ENCODE peak calls at places on chromosomes 1 and 21, in six cellular contexts. S is H1, I is IMR-90, X is A549, R is heart left ventricle, N is GM12891. J is an unnamed sample.

GRCh38 chr1:170321113-170321512 is 175.4 kb downstream of the NTMT2 start:
- DNase-seq in S (no peak), I (peak), X (no peak), R (no peak), N (no peak), J (no peak)

GRCh38 chr1:71695820-71696219 is 586.5 kb downstream of the NEGR1 start:
- DNase-seq in S (no peak), I (peak), X (no peak), R (no peak), N (no peak), J (no peak)

GRCh38 chr1:156961709-156962108 is 41.3 kb downstream of the LRRC71 start:
- DNase-seq in S (no peak), I (no peak), X (peak), R (no peak), N (no peak), J (peak)

GRCh38 chr1:80217377-80217986 is 1211.0 kb upstream of the ADGRL4 start:
- DNase-seq in S (no peak), I (peak), X (peak), R (no peak), N (no peak), J (no peak)

GRCh38 chr1:25780318-25781129 is 19.5 kb upstream of the SELENON start:
- DNase-seq in S (peak), I (peak), X (no peak), R (no peak), N (no peak), J (no peak)

GRCh38 chr1:1788646-1789431 is 10.6 kb upstream of the NADK start:
- DNase-seq in S (no peak), I (peak), X (peak), R (no peak), N (no peak), J (peak)

GRCh38 chr1:63651110-63651776 is 58.0 kb downstream of the PGM1 start:
- DNase-seq in S (no peak), I (peak), X (no peak), R (no peak), N (no peak), J (no peak)

GRCh38 chr1:225437710-225438437 is 10.0 kb upstream of the LBR start:
- DNase-seq in S (no peak), I (peak), X (peak), R (no peak), N (no peak), J (peak)

GRCh38 chr1:158076461-158076860 is 83.0 kb downstream of the KIRREL1 start:
- DNase-seq in S (no peak), I (peak), X (no peak), R (no peak), N (no peak), J (no peak)

GRCh38 chr1:228647523-228648444 is 87.5 kb upstream of the RHOU start:
- DNase-seq in S (peak), I (no peak), X (peak), R (no peak), N (no peak), J (peak)

GRCh38 chr1:167482184-167482583 is 36.1 kb downstream of the CD247 start:
- DNase-seq in S (no peak), I (no peak), X (no peak), R (no peak), N (no peak), J (no peak)

GRCh38 chr1:219000606-219001005 is 173.1 kb upstream of the LYPLAL1 start:
- DNase-seq in S (no peak), I (peak), X (no peak), R (no peak), N (no peak), J (no peak)

GRCh38 chr1:43719063-43719462 is 11.7 kb downstream of the ST3GAL3 start:
- DNase-seq in S (no peak), I (peak), X (no peak), R (no peak), N (no peak), J (no peak)

GRCh38 chr1:203839081-203839480 is 22.3 kb upstream of the SNRPE start:
- DNase-seq in S (no peak), I (peak), X (peak), R (no peak), N (no peak), J (no peak)

GRCh38 chr1:235495030-235495429 is 9.2 kb downstream of the B3GALNT2 start:
- DNase-seq in S (no peak), I (no peak), X (no peak), R (no peak), N (no peak), J (no peak)

GRCh38 chr1:211874521-211875347 is 44.2 kb upstream of the LPGAT1 start:
- DNase-seq in S (no peak), I (no peak), X (no peak), R (peak), N (no peak), J (no peak)

GRCh38 chr1:185581961-185582725 is 152.0 kb upstream of the HMCN1 start:
- DNase-seq in S (no peak), I (peak), X (no peak), R (no peak), N (no peak), J (no peak)

GRCh38 chr21:42513151-42513984 is at the start of gene SLC37A1:
- DNase-seq in S (no peak), I (no peak), X (peak), R (no peak), N (peak), J (no peak)
- TF ChIP-seq POLR2A in S (peak), I (no peak), X (peak), R (no peak), N (no peak), J (no peak)

DNA sequence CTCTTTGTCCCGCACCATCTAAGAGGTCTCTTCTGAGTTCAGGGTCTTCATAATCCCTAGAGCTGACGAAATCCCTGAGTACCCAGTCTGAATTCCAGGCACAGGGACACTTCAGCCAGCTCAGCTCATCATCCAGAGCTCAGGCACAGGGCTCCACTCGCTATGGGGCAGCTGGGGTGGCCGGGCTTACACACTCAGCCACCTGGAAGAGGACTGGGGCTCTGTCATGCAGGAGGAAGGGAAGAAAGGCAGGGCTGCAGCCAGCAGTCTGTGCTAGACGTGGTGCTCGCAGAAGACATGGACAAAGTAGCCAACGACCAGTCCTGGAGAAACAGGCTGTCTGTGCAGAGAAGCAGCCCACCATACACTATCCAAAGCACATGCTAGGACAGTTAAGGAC is 88.5 kb downstream of the POFUT2 start:
- DNase-seq in S (no peak), I (no peak), X (no peak), R (no peak), N (no peak), J (no peak)
- TF ChIP-seq POLR2A in S (no peak), I (no peak), X (no peak), R (no peak), N (no peak), J (no peak)

GRCh38 chr1:66931548-66932124 is 6.8 kb downstream of the MIER1 start:
- DNase-seq in S (no peak), I (no peak), X (no peak), R (no peak), N (no peak), J (peak)

GRCh38 chr1:66929289-66929688 is 4.5 kb downstream of the MIER1 start:
- DNase-seq in S (no peak), I (no peak), X (no peak), R (no peak), N (no peak), J (peak)

GRCh38 chr1:66929691-66929998 is 4.9 kb downstream of the MIER1 start:
- DNase-seq in S (no peak), I (no peak), X (no peak), R (no peak), N (no peak), J (no peak)

GRCh38 chr1:66930823-66931174 is 6.0 kb downstream of the MIER1 start:
- DNase-seq in S (no peak), I (no peak), X (no peak), R (no peak), N (no peak), J (no peak)

GRCh38 chr1:66929999-66930822 is 5.4 kb downstream of the MIER1 start:
- DNase-seq in S (peak), I (peak), X (peak), R (peak), N (peak), J (peak)
- TF ChIP-seq POLR2A in S (peak), I (peak), X (peak), R (no peak), N (peak), J (peak)

GRCh38 chr1:223885614-223886013 is 39.9 kb upstream of the TP53BP2 start:
- DNase-seq in S (no peak), I (no peak), X (no peak), R (no peak), N (no peak), J (no peak)

GRCh38 chr1:223886516-223886921 is 40.8 kb upstream of the TP53BP2 start:
- DNase-seq in S (no peak), I (no peak), X (no peak), R (no peak), N (no peak), J (no peak)

DNA sequence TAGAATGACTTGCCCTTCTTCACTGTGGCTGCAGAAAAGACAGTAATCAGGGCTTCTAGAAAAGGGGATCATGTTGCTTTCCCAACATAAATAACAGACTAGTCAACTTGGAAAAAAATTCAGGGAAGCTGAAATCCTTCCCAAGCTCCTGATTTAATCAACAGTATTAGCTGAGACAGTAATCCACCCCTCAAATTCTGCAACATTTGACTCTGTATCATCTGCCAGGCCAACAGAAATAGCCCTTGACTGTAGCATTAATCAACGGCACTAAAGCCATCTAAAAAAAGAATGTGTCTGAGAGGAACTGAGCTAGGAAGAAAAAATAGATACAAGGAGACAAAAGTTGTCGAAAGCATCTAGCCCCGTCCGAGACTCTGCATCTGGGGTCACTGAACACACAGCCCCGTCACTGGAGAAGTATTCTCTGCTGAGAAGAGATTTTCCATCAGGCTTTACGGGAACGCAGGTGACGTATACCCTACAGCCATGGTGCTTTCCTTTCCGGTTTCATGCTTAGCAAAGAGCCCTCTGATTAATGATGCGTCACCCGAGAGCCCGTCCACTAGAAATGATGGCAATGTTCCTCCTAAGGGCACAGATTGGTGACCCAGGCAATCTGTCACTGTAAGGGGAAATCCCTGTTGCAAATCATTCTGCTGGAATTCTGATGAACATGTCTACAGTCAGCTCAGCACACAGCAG is 42.1 kb upstream of the TP53BP2 start:
- DNase-seq in S (no peak), I (peak), X (peak), R (peak), N (no peak), J (no peak)
- TF ChIP-seq POLR2A in S (no peak), I (peak), X (no peak), R (no peak), N (no peak), J (no peak)

DNA sequence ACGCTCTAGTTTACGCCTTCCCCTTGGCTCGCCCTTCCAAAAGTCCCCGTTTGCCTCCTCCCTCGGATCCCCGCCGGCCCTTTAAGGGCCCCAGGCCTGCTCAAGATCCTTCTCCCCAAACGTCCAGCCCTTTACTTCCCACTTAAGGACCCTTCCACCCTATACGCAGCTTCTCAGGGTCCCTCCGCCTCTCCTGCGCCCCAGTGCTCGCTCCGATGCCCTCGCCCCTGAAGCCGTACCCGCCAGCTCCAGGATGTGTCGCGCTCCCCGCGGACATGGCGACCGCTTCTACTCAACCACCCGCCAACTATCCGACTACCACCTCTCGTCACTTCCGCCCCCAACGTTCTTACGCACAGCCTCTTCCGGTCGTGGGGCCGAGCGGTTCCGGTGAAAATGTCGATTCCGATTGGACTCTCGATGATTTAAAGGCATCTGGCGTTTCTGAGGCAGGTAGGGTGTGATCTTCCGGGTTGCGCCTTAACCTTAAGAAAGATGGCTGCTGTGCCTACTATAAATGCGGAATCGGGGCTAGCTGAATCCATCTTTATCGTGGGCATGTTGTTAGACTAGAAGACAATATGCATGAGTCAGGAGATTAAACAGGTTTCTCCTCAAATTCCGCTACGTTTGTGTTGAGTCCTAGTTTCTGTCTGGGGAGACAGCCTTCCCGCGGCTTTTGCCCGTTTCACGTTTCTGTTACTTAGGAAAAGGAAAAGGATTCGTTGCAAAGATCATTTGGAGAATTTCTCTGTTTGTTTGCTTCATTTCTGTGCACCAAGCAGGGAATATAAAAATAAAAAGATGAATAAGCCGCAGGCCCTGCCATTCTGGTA is at the start of gene KHDC4:
- DNase-seq in S (peak), I (peak), X (peak), R (peak), N (peak), J (peak)
- TF ChIP-seq POLR2A in S (peak), I (peak), X (peak), R (no peak), N (peak), J (peak)

DNA sequence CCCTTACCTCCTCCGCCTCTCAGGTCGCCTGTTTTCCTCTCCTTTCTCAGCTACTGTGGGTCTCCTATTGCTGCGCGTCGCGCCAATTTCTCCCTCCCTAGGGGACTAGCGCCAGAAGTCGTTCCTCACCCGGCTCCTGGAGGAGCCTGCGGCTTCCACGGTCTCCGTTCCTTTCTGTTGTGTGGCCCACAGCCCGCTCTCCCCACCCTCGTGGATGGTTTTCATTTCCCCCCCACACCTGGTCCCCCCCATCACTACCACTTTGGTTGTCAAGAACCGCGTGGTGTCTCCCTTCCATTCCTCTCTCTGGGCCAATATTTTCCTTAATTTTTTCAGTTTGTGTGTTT is 525 bp downstream of the CNST start:
- DNase-seq in S (no peak), I (peak), X (no peak), R (no peak), N (no peak), J (peak)
- TF ChIP-seq POLR2A in S (no peak), I (peak), X (no peak), R (no peak), N (no peak), J (no peak)

DNA sequence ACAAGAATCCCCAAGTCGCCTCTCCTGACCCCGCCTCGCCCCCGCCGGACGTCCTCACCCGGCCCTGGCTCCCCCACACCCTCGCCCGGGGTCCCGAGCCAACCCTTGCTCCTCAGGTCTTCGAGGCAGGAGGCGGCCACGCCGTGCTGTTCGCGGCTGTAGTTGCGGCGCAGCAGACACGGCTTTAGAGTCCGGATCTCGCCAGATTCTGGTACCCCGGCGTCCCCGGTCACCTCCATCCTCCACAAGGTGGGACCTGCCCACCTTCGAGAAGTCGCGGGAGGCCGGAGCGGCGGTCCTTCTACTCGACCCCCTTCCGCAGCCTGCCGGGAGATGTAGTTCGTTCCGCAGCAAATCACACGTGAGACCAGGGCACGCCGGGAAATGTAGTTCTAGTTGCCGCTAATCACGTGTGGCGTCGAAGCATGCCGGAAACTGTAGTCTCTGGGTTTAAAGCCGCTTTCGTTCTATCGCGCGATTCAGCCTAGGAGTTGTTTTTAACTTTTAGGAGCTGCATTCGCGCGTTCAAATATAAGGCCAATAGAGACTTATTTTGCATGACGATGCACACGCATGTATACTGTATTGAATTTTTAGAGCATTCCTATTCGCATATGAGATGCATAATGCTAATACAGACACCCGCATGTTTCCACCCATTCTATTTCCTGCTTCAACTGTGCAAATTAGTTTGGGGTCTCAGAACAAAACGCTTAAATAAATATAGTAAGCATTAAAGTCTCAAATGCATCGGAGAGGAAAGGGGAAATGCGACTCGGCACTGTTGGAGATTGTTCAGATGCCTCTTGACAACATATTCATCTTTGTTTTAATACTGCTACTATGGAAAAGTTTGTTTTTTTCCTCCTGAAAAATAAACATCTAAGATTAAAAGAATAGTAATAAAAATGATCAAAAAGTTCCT is at the start of gene DFFA:
- DNase-seq in S (peak), I (peak), X (peak), R (peak), N (peak), J (peak)
- TF ChIP-seq POLR2A in S (peak), I (no peak), X (peak), R (no peak), N (peak), J (peak)

GRCh38 chr1:32239790-32240139 is 7.3 kb upstream of the FAM167B start:
- DNase-seq in S (no peak), I (no peak), X (no peak), R (no peak), N (no peak), J (no peak)

GRCh38 chr1:32240140-32240951 is 6.7 kb upstream of the FAM167B start:
- DNase-seq in S (peak), I (peak), X (peak), R (peak), N (no peak), J (peak)

GRCh38 chr1:32242341-32242851 is 4.6 kb upstream of the FAM167B start:
- DNase-seq in S (no peak), I (no peak), X (peak), R (peak), N (no peak), J (no peak)

GRCh38 chr1:32239335-32239734 is 7.7 kb upstream of the FAM167B start:
- DNase-seq in S (no peak), I (no peak), X (no peak), R (no peak), N (no peak), J (no peak)

DNA sequence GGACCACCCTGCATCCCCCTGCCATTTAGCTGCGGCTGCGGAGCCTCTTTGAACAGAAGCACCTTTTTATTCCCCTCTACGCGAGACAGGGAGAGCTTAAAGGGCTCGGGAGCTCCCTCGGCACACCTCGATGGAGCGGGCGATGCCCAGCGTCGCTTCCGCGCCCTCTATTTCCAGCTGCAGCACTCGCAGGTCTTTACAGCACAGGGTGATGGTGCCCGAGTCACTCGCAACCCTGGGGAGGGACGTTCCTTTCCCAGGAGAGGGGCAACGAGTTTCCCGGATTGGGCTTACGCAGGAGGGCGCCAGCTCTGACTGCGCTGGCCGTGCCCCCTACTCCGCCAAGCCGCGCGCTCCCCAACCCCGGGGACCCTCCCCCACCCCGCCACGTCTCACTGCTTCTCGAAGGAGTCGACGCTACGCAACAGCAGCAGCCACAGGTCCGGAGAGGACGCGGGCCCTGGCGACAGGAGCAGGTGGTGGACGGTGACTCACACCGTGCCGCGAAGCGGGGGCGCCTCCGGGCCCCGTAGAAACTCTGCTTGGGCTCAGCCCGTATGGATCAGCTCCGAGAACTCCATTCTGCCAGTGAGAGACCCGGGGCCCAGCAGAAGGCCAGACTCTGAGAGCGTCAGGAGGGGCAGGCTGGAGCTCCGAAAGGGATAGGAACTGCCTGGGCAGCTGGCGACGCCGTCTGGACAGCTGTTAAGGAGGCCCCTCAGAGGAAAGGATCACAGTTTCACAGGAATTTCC is 5.8 kb upstream of the FAM167B start:
- DNase-seq in S (no peak), I (peak), X (peak), R (peak), N (peak), J (peak)
- TF ChIP-seq POLR2A in S (no peak), I (peak), X (no peak), R (no peak), N (no peak), J (no peak)

J was measured in erythroblast.